ENCODE peak calls at places on chromosomes 12 and 14, in five cellular contexts. X is H9, R is H1, M is IMR-90, O is mesenchymal stem cell. G is an unnamed sample.
A peak's percentile ranks its signal among the peaks of the same experiment; 100 is the strongest.

GRCh38 chr12:62194616-62195015 is 65.6 kb upstream of the USP15 start:
- DNase-seq in X (no peak), R (no peak), M (no peak), O (no peak), G (no peak)

GRCh38 chr12:53221203-53222076 is 10.6 kb downstream of the RARG start:
- DNase-seq in X (peak; percentile 93), R (no peak), M (peak; percentile 51), O (peak; percentile 78), G (peak; percentile 78)

GRCh38 chr14:52380294-52380693 is 66.2 kb downstream of the PTGER2 start:
- DNase-seq in X (no peak), R (no peak), M (peak; percentile 75), O (peak; percentile 72), G (no peak)

GRCh38 chr12:110762891-110763290 is 20.2 kb upstream of the PPP1CC start:
- DNase-seq in X (no peak), R (no peak), M (no peak), O (no peak), G (no peak)

GRCh38 chr12:71243375-71243774 is 85.6 kb upstream of the TSPAN8 start:
- DNase-seq in X (no peak), R (no peak), M (no peak), O (no peak), G (no peak)

GRCh38 chr12:120367252-120367923 is 1.6 kb downstream of the MSI1 start:
- DNase-seq in X (peak; percentile 77), R (no peak), M (no peak), O (no peak), G (peak; percentile 49)

GRCh38 chr12:116693259-116694227 is 44.3 kb downstream of the SPRING1 start:
- DNase-seq in X (no peak), R (no peak), M (no peak), O (no peak), G (no peak)

GRCh38 chr14:49623941-49624806 is 3.6 kb downstream of the MGAT2 start:
- DNase-seq in X (no peak), R (no peak), M (no peak), O (peak; percentile 35), G (no peak)

GRCh38 chr12:5478081-5478706 is 46.3 kb downstream of the NTF3 start:
- DNase-seq in X (no peak), R (no peak), M (peak; percentile 44), O (no peak), G (no peak)

GRCh38 chr12:104276192-104277131 is 27.1 kb upstream of the EID3 start:
- DNase-seq in X (no peak), R (no peak), M (no peak), O (no peak), G (no peak)

GRCh38 chr12:103771466-103771865 is 69.6 kb downstream of the NT5DC3 start:
- DNase-seq in X (peak; percentile 81), R (peak; percentile 38), M (peak; percentile 44), O (peak; percentile 60), G (no peak)

GRCh38 chr12:128078311-128078851 is 188.6 kb upstream of the TMEM132C start:
- DNase-seq in X (no peak), R (peak; percentile 9), M (no peak), O (peak; percentile 21), G (peak; percentile 29)

GRCh38 chr14:24172261-24172860 is 481 bp downstream of the REC8 start:
- DNase-seq in X (peak; percentile 39), R (no peak), M (no peak), O (no peak), G (no peak)
- H3K14ac ChIP-seq in X (no peak overlapping the region), R (no peak overlapping the region), M (no peak overlapping the region), O (no peak overlapping the region), G (peak overlapping the region; percentile 85)

GRCh38 chr14:64649383-64649998 is 54.7 kb upstream of the PLEKHG3 start:
- DNase-seq in X (no peak), R (no peak), M (no peak), O (peak; percentile 77), G (no peak)
- H2AK5ac ChIP-seq in X (no peak overlapping the region), R (peak overlapping the region; percentile 60), M (no peak overlapping the region), O (peak overlapping the region; percentile 57), G (peak overlapping the region; percentile 73)

DNA sequence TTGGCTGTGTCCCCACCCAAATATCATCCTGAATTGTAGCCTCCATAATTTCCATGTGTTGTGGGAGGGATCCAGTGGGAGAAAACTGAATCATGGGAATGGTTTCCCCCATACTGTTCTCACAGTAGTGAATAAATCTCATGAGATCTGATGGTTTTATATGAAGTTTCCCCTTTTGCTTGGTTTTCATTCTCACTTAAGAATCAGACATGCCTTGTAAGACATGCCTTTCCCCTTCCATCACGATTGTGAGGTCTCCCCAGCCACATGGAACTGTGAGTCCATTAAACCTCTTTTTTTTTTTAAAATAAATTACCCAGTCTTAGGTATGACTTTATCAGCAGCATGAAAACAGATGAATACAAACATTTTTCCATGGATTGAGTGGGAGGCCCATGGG is 652.9 kb downstream of the ETNK1 start:
- DNase-seq in X (no peak), R (no peak), M (no peak), O (no peak), G (no peak)
- H2BK15ac ChIP-seq in X (no peak overlapping the region), R (no peak overlapping the region), M (no peak overlapping the region), O (no peak overlapping the region), G (no peak overlapping the region)

DNA sequence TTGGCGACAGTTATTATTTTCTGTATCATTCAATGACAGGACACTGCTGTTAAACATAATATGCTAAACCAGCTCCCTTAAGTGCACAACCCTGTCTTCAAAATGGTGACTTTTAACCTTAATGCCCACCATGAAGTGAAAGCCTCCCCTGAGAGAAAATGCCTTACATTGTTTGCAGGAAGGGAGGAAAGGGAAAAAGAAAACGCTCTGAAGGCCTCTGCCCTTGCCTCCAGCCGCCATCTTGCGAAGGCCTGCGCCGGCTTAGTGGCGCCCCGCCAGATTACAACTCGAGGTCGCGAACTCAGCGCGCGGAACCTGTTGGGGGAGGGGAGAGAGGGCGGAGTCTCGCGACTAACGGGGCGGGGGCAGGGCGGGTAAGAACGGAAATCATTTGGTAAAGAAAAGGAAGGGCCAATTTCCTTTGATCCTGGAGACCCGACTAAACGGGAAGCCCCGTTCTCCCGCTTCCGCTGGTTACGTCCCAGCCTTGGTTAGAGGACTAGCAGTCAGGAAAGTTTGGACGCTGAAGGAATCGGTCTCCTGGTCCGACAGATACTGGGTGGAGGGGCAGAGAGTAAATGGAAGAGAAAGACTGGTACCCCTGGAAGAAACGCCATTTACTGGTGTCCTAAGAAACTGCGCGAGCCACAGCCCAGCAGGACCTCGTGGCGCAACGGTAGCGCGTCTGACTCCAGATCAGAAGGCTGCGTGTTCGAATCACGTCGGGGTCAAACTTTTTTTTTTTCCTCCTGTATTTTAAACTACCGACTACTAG is 11.6 kb upstream of the TMPO start:
- DNase-seq in X (peak; percentile 96), R (peak; percentile 92), M (peak; percentile 89), O (peak; percentile 93), G (peak; percentile 92)
- H3K14ac ChIP-seq in X (peak overlapping the region; percentile 96), R (peak overlapping the region; percentile 77), M (peak overlapping the region; percentile 99), O (no peak overlapping the region), G (no peak overlapping the region)

GRCh38 chr12:85394809-85395208 is 114.8 kb downstream of the ALX1 start:
- DNase-seq in X (no peak), R (no peak), M (no peak), O (no peak), G (no peak)
- H2AK5ac ChIP-seq in X (no peak overlapping the region), R (no peak overlapping the region), M (no peak overlapping the region), O (no peak overlapping the region), G (no peak overlapping the region)

GRCh38 chr14:55604900-55605418 is 25.0 kb downstream of the KTN1 start:
- DNase-seq in X (no peak), R (no peak), M (no peak), O (no peak), G (no peak)
- H2BK15ac ChIP-seq in X (no peak overlapping the region), R (no peak overlapping the region), M (no peak overlapping the region), O (no peak overlapping the region), G (no peak overlapping the region)

GRCh38 chr12:119114294-119114693 is 64.4 kb upstream of the HSPB8 start:
- DNase-seq in X (no peak), R (no peak), M (no peak), O (no peak), G (no peak)
- H3K14ac ChIP-seq in X (no peak overlapping the region), R (no peak overlapping the region), M (no peak overlapping the region), O (no peak overlapping the region), G (no peak overlapping the region)

G was measured in neuronal stem cell.